ENCODE peak calls at places on chromosomes 2 and 18, in seven cellular contexts. R is left ventricle myocardium inferior; Z is heart left ventricle; Q is AG10803; X is IMR-90; T is A549; F is naive thymus-derived CD4-positive, alpha-beta T cell. J is an unnamed sample.

GRCh38 chr18:42559292-42559691 is 556.2 kb downstream of the RIT2 start:
- DNase-seq in R (no peak), Z (no peak), Q (peak; percentile 2), X (no peak), T (no peak), F (no peak), J (no peak)

GRCh38 chr2:148527488-148528340 is 116.8 kb upstream of the EPC2 start:
- DNase-seq in R (no peak), Z (no peak), Q (no peak), X (no peak), T (no peak), F (no peak), J (no peak)

GRCh38 chr18:78948221-78948620 is 31.4 kb upstream of the SALL3 start:
- DNase-seq in R (no peak), Z (no peak), Q (no peak), X (no peak), T (no peak), F (no peak), J (no peak)

GRCh38 chr2:214069254-214069653 is 341.6 kb upstream of the VWC2L start:
- DNase-seq in R (no peak), Z (no peak), Q (peak; percentile 89), X (peak; percentile 93), T (peak; percentile 52), F (no peak), J (peak; percentile 10)

GRCh38 chr18:25832008-25832604 is 258.3 kb downstream of the SS18 start:
- DNase-seq in R (peak; percentile 72), Z (peak; percentile 65), Q (peak; percentile 71), X (peak; percentile 61), T (peak; percentile 17), F (no peak), J (peak; percentile 47)

GRCh38 chr2:64210816-64211215 is 66.6 kb upstream of the PELI1 start:
- DNase-seq in R (no peak), Z (no peak), Q (no peak), X (no peak), T (no peak), F (no peak), J (no peak)

GRCh38 chr2:10457846-10458563 is 9.9 kb upstream of the ODC1 start:
- DNase-seq in R (no peak), Z (no peak), Q (peak; percentile 54), X (peak; percentile 73), T (no peak), F (no peak), J (no peak)

GRCh38 chr2:58291726-58292430 is 50.8 kb upstream of the FANCL start:
- DNase-seq in R (no peak), Z (no peak), Q (no peak), X (no peak), T (no peak), F (no peak), J (no peak)

GRCh38 chr2:178110681-178111080 is 1.6 kb upstream of the RBM45 start:
- DNase-seq in R (no peak), Z (no peak), Q (no peak), X (no peak), T (no peak), F (no peak), J (no peak)

GRCh38 chr2:28406276-28407096 is 13.8 kb downstream of the FOSL2 start:
- DNase-seq in R (no peak), Z (peak; percentile 65), Q (peak; percentile 42), X (peak; percentile 51), T (no peak), F (no peak), J (no peak)

GRCh38 chr2:229270551-229271410 is at the start of gene PID1:
- DNase-seq in R (peak; percentile 47), Z (no peak), Q (peak; percentile 79), X (peak; percentile 5), T (peak; percentile 21), F (no peak), J (no peak)

GRCh38 chr18:77653792-77654191 is 404.1 kb downstream of the GALR1 start:
- DNase-seq in R (no peak), Z (no peak), Q (no peak), X (no peak), T (no peak), F (no peak), J (no peak)

GRCh38 chr2:164599954-164600589 is 21.2 kb downstream of the GRB14 start:
- DNase-seq in R (no peak), Z (no peak), Q (peak; percentile 69), X (peak; percentile 50), T (peak; percentile 53), F (no peak), J (peak; percentile 64)

GRCh38 chr2:3470856-3471737 is 48.2 kb downstream of the ADI1 start:
- DNase-seq in R (peak; percentile 39), Z (no peak), Q (no peak), X (no peak), T (no peak), F (no peak), J (no peak)

GRCh38 chr18:79394438-79395307 is 1.1 kb upstream of the NFATC1 start:
- DNase-seq in R (no peak), Z (peak; percentile 57), Q (peak; percentile 82), X (peak; percentile 49), T (no peak), F (no peak), J (no peak)

GRCh38 chr2:129050116-129050515 is 731.4 kb upstream of the HS6ST1 start:
- DNase-seq in R (no peak), Z (no peak), Q (no peak), X (no peak), T (no peak), F (no peak), J (no peak)

GRCh38 chr2:237497009-237497819 is 10.2 kb downstream of the MLPH start:
- DNase-seq in R (no peak), Z (no peak), Q (peak; percentile 80), X (no peak), T (no peak), F (no peak), J (no peak)

GRCh38 chr2:74014813-74015212 is 30.1 kb downstream of the TET3 start:
- DNase-seq in R (no peak), Z (no peak), Q (no peak), X (no peak), T (no peak), F (no peak), J (no peak)

GRCh38 chr2:128016620-128017019 is 11.2 kb downstream of the SAP130 start:
- DNase-seq in R (no peak), Z (no peak), Q (peak; percentile 9), X (peak; percentile 28), T (no peak), F (no peak), J (no peak)

GRCh38 chr18:77131652-77132368 is 773 bp downstream of the MBP start:
- DNase-seq in R (peak; percentile 69), Z (peak; percentile 67), Q (no peak), X (no peak), T (no peak), F (no peak), J (peak; percentile 67)

GRCh38 chr2:130358420-130359350 is 2.8 kb downstream of the PTPN18 start:
- DNase-seq in R (no peak), Z (no peak), Q (no peak), X (no peak), T (no peak), F (no peak), J (no peak)
- H3K4me3 ChIP-seq in R (no peak overlapping the region), Z (no peak overlapping the region), Q (no peak overlapping the region), X (no peak overlapping the region), T (no peak overlapping the region), F (no peak overlapping the region), J (no peak overlapping the region)

DNA sequence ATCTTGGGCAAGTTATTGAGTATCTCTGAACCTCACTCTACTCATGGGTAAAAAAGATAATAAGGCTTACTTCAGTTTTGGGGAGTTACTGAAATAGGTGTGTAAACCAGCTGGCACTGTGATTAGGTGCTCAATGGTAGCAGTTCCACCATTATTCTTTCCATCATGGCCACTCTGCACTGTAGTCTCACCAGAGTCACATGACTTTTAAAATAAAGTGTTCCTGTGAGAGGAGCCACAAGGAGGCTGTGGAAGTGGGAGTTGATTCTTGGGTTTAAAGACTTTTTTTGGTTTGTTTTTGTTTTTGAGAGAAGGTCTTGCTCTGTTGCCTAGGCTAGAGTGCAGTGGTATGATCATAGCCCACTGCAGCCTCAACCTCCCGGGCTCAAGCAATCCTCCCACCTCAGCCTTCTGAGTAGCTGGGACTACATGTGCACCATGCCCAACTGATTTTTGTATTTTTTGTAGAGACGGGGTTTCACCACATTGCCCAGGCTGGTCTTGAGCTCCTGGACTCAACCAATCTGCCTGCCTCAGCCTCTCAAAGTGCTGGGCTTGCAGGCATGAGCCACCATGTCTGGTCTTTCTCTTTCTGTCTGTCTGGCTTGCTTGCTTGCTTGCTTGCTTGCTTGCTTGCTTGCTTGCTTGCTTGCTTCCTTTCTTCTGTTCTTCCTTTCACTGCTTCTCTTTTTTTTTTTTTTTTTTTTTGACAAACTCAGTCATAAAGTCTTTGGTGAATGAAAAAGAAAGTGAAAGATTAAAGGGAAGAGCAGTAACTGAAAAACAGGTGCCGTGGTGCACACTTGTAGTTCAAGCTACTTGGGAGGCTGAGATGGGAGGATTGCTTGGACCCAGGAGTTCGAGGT is 21.2 kb upstream of the ACVR1 start:
- DNase-seq in R (no peak), Z (no peak), Q (no peak), X (no peak), T (no peak), F (peak; percentile 71), J (peak; percentile 66)
- H3K4me3 ChIP-seq in R (no peak overlapping the region), Z (no peak overlapping the region), Q (no peak overlapping the region), X (no peak overlapping the region), T (no peak overlapping the region), F (peak overlapping the region; percentile 38), J (no peak overlapping the region)

DNA sequence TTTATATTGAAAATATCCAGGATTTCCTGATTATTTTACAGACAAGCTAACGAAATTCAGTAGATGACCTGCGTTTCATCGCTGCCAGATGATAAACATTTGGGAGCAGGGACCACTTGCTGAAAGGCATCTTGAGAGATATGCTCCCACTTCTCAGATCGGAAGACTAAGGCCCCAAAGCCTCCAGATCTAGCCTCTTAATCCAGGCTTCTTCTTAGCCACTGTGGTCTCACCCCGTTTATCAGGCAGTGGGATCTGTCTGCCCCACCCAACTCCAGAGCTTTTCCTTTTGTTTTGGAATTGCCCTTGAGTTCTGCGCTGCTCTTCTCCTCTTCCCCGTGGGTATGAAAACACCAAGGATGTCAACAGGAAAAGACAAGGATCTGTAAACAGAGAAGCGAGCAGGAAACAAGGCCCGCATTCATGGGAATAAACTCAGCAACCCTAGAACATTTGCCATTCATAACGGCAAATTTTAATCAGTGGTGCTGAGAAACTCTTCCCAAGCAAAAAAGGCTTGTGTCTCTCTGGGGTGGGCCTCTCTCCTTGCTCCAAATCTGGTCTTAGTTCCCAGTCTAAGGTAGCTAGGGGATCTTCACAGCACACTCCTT is 21.4 kb downstream of the MYL12B start:
- DNase-seq in R (no peak), Z (no peak), Q (no peak), X (no peak), T (no peak), F (no peak), J (no peak)
- H3K4me3 ChIP-seq in R (peak overlapping the region; percentile 51), Z (no peak overlapping the region), Q (no peak overlapping the region), X (no peak overlapping the region), T (no peak overlapping the region), F (no peak overlapping the region), J (no peak overlapping the region)

DNA sequence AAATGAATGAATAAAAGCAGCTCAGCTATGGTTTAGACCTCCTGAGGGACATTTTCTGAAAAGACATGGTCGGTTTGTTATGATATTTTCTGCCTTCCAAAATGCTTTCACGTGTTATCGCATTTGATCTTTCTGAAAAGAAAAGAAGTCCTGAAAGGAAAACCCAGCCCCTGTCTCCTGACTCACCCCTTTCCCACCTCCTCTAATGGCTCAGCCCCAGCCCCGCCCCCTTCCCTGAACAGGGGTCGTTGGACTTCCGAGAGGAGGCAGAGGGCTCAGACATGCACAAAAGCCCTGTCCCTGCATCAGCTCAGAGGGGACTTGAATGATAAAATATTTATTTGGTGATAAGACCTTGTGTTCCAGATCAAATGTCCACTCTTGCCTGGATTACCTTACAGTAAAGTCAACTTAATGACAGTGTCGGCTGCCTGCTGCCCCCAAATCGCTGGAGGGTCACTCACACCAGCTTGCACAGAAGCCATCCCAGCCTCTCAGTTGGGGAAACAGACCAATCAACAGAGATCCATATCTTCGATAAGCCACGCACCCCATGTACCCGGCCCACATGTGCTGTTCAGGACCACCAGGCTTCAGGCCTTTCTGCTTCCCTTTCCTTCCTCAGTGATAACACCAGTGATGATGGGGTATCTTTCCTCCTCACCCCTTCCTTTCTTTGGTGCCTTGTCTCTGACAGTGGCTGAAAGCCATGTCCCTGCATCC is 69.6 kb downstream of the CLHC1 start:
- DNase-seq in R (no peak), Z (no peak), Q (no peak), X (no peak), T (no peak), F (no peak), J (no peak)
- H3K4me3 ChIP-seq in R (no peak overlapping the region), Z (no peak overlapping the region), Q (no peak overlapping the region), X (no peak overlapping the region), T (no peak overlapping the region), F (no peak overlapping the region), J (no peak overlapping the region)